ENCODE peak calls at places on chromosome 1, in eight cellular contexts. M, J, H, W, S, O, R and E are unnamed samples.

GRCh38 chr1:94247146-94248094 is 10.0 kb upstream of the ARHGAP29 start:
- DNase-seq in W (peak; percentile 57), S (peak; percentile 95), R (no peak), M (no peak), J (peak; percentile 26), H (no peak), O (no peak), E (peak; percentile 19)

GRCh38 chr1:1825217-1825616 is 46.9 kb upstream of the NADK start:
- DNase-seq in W (no peak), H (no peak), S (no peak), M (no peak), O (no peak), R (no peak), J (no peak), E (no peak)

GRCh38 chr1:179124866-179125265 is 43.0 kb downstream of the TOR3A start:
- DNase-seq in J (no peak), R (no peak), O (no peak), S (no peak), M (no peak), H (no peak), W (peak; percentile 47), E (no peak)

GRCh38 chr1:163730366-163730765 is 408.6 kb downstream of the NUF2 start:
- DNase-seq in O (no peak), S (no peak), R (peak; percentile 13), H (no peak), W (peak; percentile 39), M (no peak), J (no peak), E (no peak)

GRCh38 chr1:10065344-10065685 is 32.6 kb downstream of the UBE4B start:
- DNase-seq in O (no peak), S (no peak), W (no peak), H (no peak), J (no peak), M (no peak), R (no peak), E (no peak)

GRCh38 chr1:168637350-168637991 is 61.1 kb downstream of the XCL1 start:
- DNase-seq in O (no peak), J (no peak), R (no peak), H (no peak), S (peak; percentile 18), W (no peak), M (no peak), E (peak; percentile 8)

GRCh38 chr1:37602750-37603694 is 7.3 kb upstream of the GNL2 start:
- DNase-seq in O (peak; percentile 12), J (peak; percentile 37), M (peak; percentile 45), R (no peak), W (peak; percentile 38), H (no peak), S (peak; percentile 40), E (peak; percentile 20)

GRCh38 chr1:67431156-67431765 is 1.1 kb upstream of the SERBP1 start:
- DNase-seq in O (no peak), W (no peak), H (no peak), S (no peak), R (no peak), J (no peak), M (no peak), E (no peak)

GRCh38 chr1:36562181-36562685 is 79.5 kb upstream of the CSF3R start:
- DNase-seq in O (no peak), R (no peak), W (no peak), S (no peak), M (no peak), H (no peak), J (no peak), E (no peak)

GRCh38 chr1:9835758-9836631 is 12.2 kb upstream of the CLSTN1 start:
- DNase-seq in O (no peak), J (no peak), W (peak; percentile 32), S (peak; percentile 15), M (no peak), H (no peak), R (peak; percentile 66), E (no peak)

GRCh38 chr1:172399369-172400072 is 21.0 kb upstream of the C1orf105 start:
- DNase-seq in R (peak; percentile 54), H (peak; percentile 19), S (peak; percentile 65), M (peak; percentile 38), O (no peak), J (no peak), W (peak; percentile 100), E (peak; percentile 32)

GRCh38 chr1:27332536-27333281 is 9.1 kb upstream of the SYTL1 start:
- DNase-seq in M (peak; percentile 63), J (peak; percentile 56), W (peak; percentile 28), S (peak; percentile 47), O (peak; percentile 53), R (no peak), H (no peak), E (peak; percentile 69)

GRCh38 chr1:35726814-35727433 is 8.2 kb upstream of the C1orf216 start:
- DNase-seq in M (peak; percentile 57), W (peak; percentile 58), J (peak; percentile 42), H (no peak), O (peak; percentile 24), R (peak; percentile 71), S (peak; percentile 49), E (peak; percentile 50)

GRCh38 chr1:8323706-8324105 is 5.8 kb downstream of the SLC45A1 start:
- DNase-seq in O (no peak), M (no peak), R (no peak), J (no peak), H (no peak), W (no peak), S (no peak), E (no peak)

GRCh38 chr1:5513891-5514515 is 478.2 kb downstream of the NPHP4 start:
- DNase-seq in W (no peak), R (no peak), S (no peak), H (no peak), M (no peak), O (no peak), J (no peak), E (no peak)

GRCh38 chr1:119683893-119684292 is 27.8 kb upstream of the PHGDH start:
- DNase-seq in W (no peak), M (no peak), J (no peak), H (no peak), R (no peak), S (no peak), O (no peak), E (no peak)

GRCh38 chr1:25996966-25997758 is 701 bp downstream of the PAFAH2 start:
- DNase-seq in O (no peak), H (no peak), S (no peak), M (peak; percentile 17), R (no peak), W (peak; percentile 68), J (peak; percentile 32), E (peak; percentile 16)